ENCODE peak calls at places on chromosomes 16 and 17, in seven cellular contexts. O is heart left ventricle, Q is tibial artery, U is psoas muscle, G is MM.1S, X is ovary, T is hepatocyte. Y is an unnamed sample.
A peak's percentile ranks its signal among the peaks of the same experiment; 100 is the strongest.

GRCh38 chr16:12539185-12539929 is 264.3 kb downstream of the CPPED1 start:
- DNase-seq in X (no peak), Q (no peak), O (no peak), T (peak; percentile 42), G (no peak), U (no peak), Y (no peak)

GRCh38 chr17:43536236-43537088 is 9.7 kb downstream of the ETV4 start:
- DNase-seq in T (no peak), X (no peak), Q (no peak), G (no peak), O (no peak), U (no peak), Y (no peak)

GRCh38 chr17:78715000-78715771 is 66.9 kb downstream of the CYTH1 start:
- DNase-seq in U (no peak), Q (no peak), G (peak; percentile 33), O (no peak), T (no peak), X (no peak), Y (no peak)

GRCh38 chr17:44793885-44794698 is 35.3 kb downstream of the ADAM11 start:
- DNase-seq in U (no peak), G (no peak), T (no peak), X (no peak), Q (no peak), O (no peak), Y (no peak)

GRCh38 chr17:50180593-50180992 is 14.8 kb downstream of the SGCA start:
- DNase-seq in T (no peak), G (no peak), U (peak; percentile 50), Q (no peak), O (peak; percentile 18), X (no peak), Y (no peak)

GRCh38 chr16:3198334-3199072 is 10.5 kb downstream of the OR1F1 start:
- DNase-seq in T (no peak), O (no peak), G (no peak), X (no peak), U (no peak), Q (no peak), Y (no peak)

GRCh38 chr16:85072947-85073346 is 39.3 kb downstream of the CIBAR2 start:
- DNase-seq in Q (no peak), X (no peak), T (no peak), O (peak; percentile 52), U (peak; percentile 88), G (no peak), Y (peak; percentile 85)

GRCh38 chr17:32278815-32279214 is 13.2 kb downstream of the RHBDL3 start:
- DNase-seq in U (no peak), Q (no peak), X (no peak), G (no peak), T (no peak), O (no peak), Y (no peak)

GRCh38 chr17:76884995-76885896 is 17.0 kb downstream of the MGAT5B start:
- DNase-seq in T (no peak), Q (no peak), U (no peak), O (no peak), G (no peak), X (no peak), Y (no peak)

GRCh38 chr16:5615868-5616642 is 518.5 kb upstream of the EEF2KMT start:
- DNase-seq in X (no peak), T (peak; percentile 85), G (peak; percentile 65), U (peak; percentile 48), Q (no peak), O (peak; percentile 38), Y (peak; percentile 60)

GRCh38 chr17:1908699-1909309 is 79.0 kb downstream of the RPA1 start:
- DNase-seq in Q (peak; percentile 69), U (peak; percentile 66), O (peak; percentile 52), G (peak; percentile 57), X (peak; percentile 64), T (peak; percentile 83), Y (peak; percentile 68)

GRCh38 chr16:57668630-57669475 is 747 bp downstream of the ADGRG3 start:
- DNase-seq in G (no peak), Q (no peak), T (no peak), U (peak; percentile 39), O (no peak), X (no peak), Y (no peak)

GRCh38 chr16:87267566-87267965 is 49.6 kb downstream of the C16orf95 start:
- DNase-seq in Q (no peak), T (no peak), U (no peak), O (no peak), X (no peak), G (no peak), Y (no peak)

GRCh38 chr16:57611184-57611583 is 17.2 kb upstream of the ADGRG1 start:
- DNase-seq in O (no peak), G (no peak), X (no peak), T (peak; percentile 18), Q (no peak), U (no peak), Y (no peak)

GRCh38 chr16:50059111-50059510 is 6.7 kb upstream of the HEATR3 start:
- DNase-seq in Q (no peak), X (no peak), U (no peak), O (no peak), T (no peak), G (no peak), Y (no peak)

GRCh38 chr16:53864819-53865491 is 161.0 kb downstream of the FTO start:
- DNase-seq in U (no peak), G (no peak), X (no peak), Q (no peak), T (no peak), O (no peak), Y (no peak)

GRCh38 chr16:22337045-22337444 is 37.4 kb downstream of the CDR2 start:
- DNase-seq in Q (no peak), G (peak; percentile 2), U (no peak), O (no peak), X (no peak), T (no peak), Y (no peak)
- H3K36me3 ChIP-seq in Q (peaks cover 57% of the 10 kb centered on the region), G (peaks cover 14% of the 10 kb centered on the region), U (peaks cover 17% of the 10 kb centered on the region), O (peaks cover 44% of the 10 kb centered on the region), X (no peaks in the 10 kb centered on the region), T (no peaks in the 10 kb centered on the region), Y (peaks cover 44% of the 10 kb centered on the region)

DNA sequence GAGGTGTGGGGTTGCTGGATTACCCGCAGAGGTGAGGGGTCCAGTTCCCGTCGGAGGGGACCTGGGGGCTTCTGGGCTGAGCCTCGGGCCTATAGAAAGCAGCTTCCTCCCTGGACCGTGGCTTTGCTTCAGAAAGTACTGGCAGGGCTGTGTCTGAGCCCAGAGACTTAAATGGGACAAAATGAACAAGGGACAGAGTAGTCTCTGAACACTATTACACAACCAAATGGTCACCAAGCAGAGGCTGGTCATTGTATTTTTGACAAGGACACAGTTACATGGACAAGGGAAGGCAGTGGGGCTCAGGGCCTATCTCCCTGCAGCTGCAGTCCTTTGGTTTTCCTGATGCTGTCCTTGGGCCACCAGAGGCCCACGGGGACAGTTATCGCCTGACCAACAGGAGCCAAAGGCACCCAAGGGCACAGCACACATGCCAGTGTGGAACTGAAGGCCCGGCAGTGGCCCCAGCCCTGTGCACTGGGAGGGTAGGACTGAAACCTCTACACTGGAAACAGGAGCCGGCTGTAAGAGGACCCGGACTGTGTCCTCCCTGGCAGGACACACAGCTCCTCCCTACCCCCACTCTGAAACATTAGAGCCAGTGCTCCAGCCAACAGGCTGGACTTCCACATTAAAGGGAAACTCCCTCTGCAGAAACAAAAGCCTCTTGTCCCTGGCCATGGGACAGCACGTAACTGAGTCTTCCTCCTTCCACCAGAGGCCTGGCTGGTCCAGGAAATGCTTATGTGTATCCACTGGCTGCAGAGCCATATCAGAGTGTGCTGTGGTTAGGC is 26.0 kb upstream of the ERN1 start:
- DNase-seq in Q (peak; percentile 57), O (peak; percentile 86), U (peak; percentile 91), T (no peak), X (no peak), G (no peak), Y (peak; percentile 86)
- TF ChIP-seq CTCF in Q (no peak), O (no peak), U (no peak), T (no peak), X (no peak), G (no peak), Y (peak; percentile 34)

DNA sequence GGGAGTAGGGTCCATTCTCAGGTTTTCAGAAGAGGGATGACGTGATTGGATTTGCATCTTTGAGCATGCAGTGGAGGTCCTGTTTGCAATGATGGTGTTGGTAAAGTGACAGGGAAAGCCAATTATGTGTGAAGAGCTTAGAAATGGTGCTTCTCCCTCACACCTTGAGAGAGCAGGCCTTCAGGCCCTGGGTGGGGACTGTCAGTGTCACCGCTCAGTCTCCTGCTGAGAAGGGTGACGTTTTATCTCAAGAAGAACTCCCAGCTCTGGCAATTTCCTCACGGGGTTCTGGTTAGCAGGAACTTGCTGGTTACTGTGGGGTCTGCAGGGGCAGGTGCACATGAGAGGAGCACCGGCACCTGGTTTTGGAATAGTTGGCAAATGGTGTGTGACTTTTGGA is 11.2 kb downstream of the PLCG2 start:
- DNase-seq in Q (no peak), T (no peak), G (no peak), U (no peak), O (no peak), X (no peak), Y (no peak)
- H3K36me3 ChIP-seq in Q (no peaks in the 10 kb centered on the region), T (no peaks in the 10 kb centered on the region), G (no peaks in the 10 kb centered on the region), U (no peaks in the 10 kb centered on the region), O (no peaks in the 10 kb centered on the region), X (no peaks in the 10 kb centered on the region), Y (no peaks in the 10 kb centered on the region)

GRCh38 chr16:78706637-78707036 is 607.2 kb downstream of the WWOX start:
- DNase-seq in X (no peak), U (peak; percentile 58), Q (no peak), O (no peak), T (no peak), G (no peak), Y (no peak)

GRCh38 chr16:78703951-78704350 is 604.5 kb downstream of the WWOX start:
- DNase-seq in X (no peak), Q (no peak), O (no peak), G (no peak), U (no peak), T (no peak), Y (no peak)

GRCh38 chr16:78709137-78709871 is 609.9 kb downstream of the WWOX start:
- DNase-seq in G (no peak), O (no peak), Q (no peak), U (no peak), T (no peak), X (no peak), Y (no peak)

GRCh38 chr16:78704421-78704820 is 605.0 kb downstream of the WWOX start:
- DNase-seq in T (peak; percentile 23), O (no peak), G (no peak), X (no peak), Q (no peak), U (no peak), Y (no peak)

GRCh38 chr16:78705694-78706093 is 606.2 kb downstream of the WWOX start:
- DNase-seq in O (no peak), Q (no peak), G (peak; percentile 21), U (no peak), X (no peak), T (peak; percentile 59), Y (no peak)
- TF ChIP-seq CTCF in O (no peak), Q (no peak), G (peak; percentile 32), U (peak; percentile 37), X (no peak), T (peak; percentile 54), Y (peak; percentile 27)

GRCh38 chr16:88805887-88806393 is 2.4 kb downstream of the CDT1 start:
- DNase-seq in O (no peak), G (no peak), T (no peak), U (peak; percentile 50), X (no peak), Q (no peak), Y (no peak)
- H3K36me3 ChIP-seq in O (peaks cover 4% of the 10 kb centered on the region), G (no peaks in the 10 kb centered on the region), T (no peaks in the 10 kb centered on the region), U (peaks cover 6% of the 10 kb centered on the region), X (no peaks in the 10 kb centered on the region), Q (peaks cover 13% of the 10 kb centered on the region), Y (peaks cover 10% of the 10 kb centered on the region)